ENCODE peak calls at places on chromosomes 6 and 20, in eight cellular contexts. One of them, this sample, is unnamed.

GRCh38 chr6:25487012-25487411 is 165.0 kb upstream of the SCGN start:
- DNase-seq in uterus: no peak
- DNase-seq in body of pancreas: no peak
- DNase-seq in fibroblast of pulmonary artery: no peak
- DNase-seq in foreskin fibroblast: no peak
- DNase-seq in RWPE1: no peak
- DNase-seq in suprapubic skin: no peak
- DNase-seq in chondrocyte: no peak
- DNase-seq in this sample: no peak

GRCh38 chr6:38420207-38420606 is 219.5 kb downstream of the BTBD9 start:
- DNase-seq in uterus: no peak
- DNase-seq in body of pancreas: no peak
- DNase-seq in fibroblast of pulmonary artery: peak; percentile 10
- DNase-seq in foreskin fibroblast: peak; percentile 78
- DNase-seq in RWPE1: no peak
- DNase-seq in suprapubic skin: no peak
- DNase-seq in chondrocyte: no peak
- DNase-seq in this sample: no peak

GRCh38 chr6:139768196-139768595 is 393.7 kb upstream of the CITED2 start:
- DNase-seq in uterus: no peak
- DNase-seq in body of pancreas: no peak
- DNase-seq in fibroblast of pulmonary artery: no peak
- DNase-seq in foreskin fibroblast: no peak
- DNase-seq in RWPE1: no peak
- DNase-seq in suprapubic skin: no peak
- DNase-seq in chondrocyte: no peak
- DNase-seq in this sample: no peak

GRCh38 chr6:128463942-128464341 is 56.5 kb downstream of the PTPRK start:
- DNase-seq in uterus: no peak
- DNase-seq in body of pancreas: no peak
- DNase-seq in fibroblast of pulmonary artery: peak; percentile 68
- DNase-seq in foreskin fibroblast: no peak
- DNase-seq in RWPE1: peak; percentile 47
- DNase-seq in suprapubic skin: no peak
- DNase-seq in chondrocyte: no peak
- DNase-seq in this sample: no peak

GRCh38 chr20:25389858-25390537 is 637 bp downstream of the ABHD12 start:
- DNase-seq in uterus: peak; percentile 37
- DNase-seq in body of pancreas: peak; percentile 51
- DNase-seq in fibroblast of pulmonary artery: no peak
- DNase-seq in foreskin fibroblast: peak; percentile 43
- DNase-seq in RWPE1: peak; percentile 53
- DNase-seq in suprapubic skin: peak; percentile 81
- DNase-seq in chondrocyte: peak; percentile 91
- DNase-seq in this sample: peak; percentile 75

GRCh38 chr6:168150551-168151444 is 71.8 kb upstream of the FRMD1 start:
- DNase-seq in uterus: no peak
- DNase-seq in body of pancreas: peak; percentile 33
- DNase-seq in fibroblast of pulmonary artery: no peak
- DNase-seq in foreskin fibroblast: no peak
- DNase-seq in RWPE1: no peak
- DNase-seq in suprapubic skin: peak; percentile 71
- DNase-seq in chondrocyte: peak; percentile 72
- DNase-seq in this sample: peak; percentile 32

GRCh38 chr6:40044196-40044595 is 109.9 kb upstream of the MOCS1 start:
- DNase-seq in uterus: no peak
- DNase-seq in body of pancreas: no peak
- DNase-seq in fibroblast of pulmonary artery: no peak
- DNase-seq in foreskin fibroblast: no peak
- DNase-seq in RWPE1: no peak
- DNase-seq in suprapubic skin: no peak
- DNase-seq in chondrocyte: no peak
- DNase-seq in this sample: no peak

GRCh38 chr20:48684501-48685041 is 143.2 kb downstream of the PREX1 start:
- DNase-seq in uterus: no peak
- DNase-seq in body of pancreas: peak; percentile 37
- DNase-seq in fibroblast of pulmonary artery: no peak
- DNase-seq in foreskin fibroblast: peak; percentile 19
- DNase-seq in RWPE1: no peak
- DNase-seq in suprapubic skin: no peak
- DNase-seq in chondrocyte: peak; percentile 68
- DNase-seq in this sample: no peak

GRCh38 chr6:42532038-42532669 is 31.7 kb upstream of the UBR2 start:
- DNase-seq in uterus: no peak
- DNase-seq in body of pancreas: peak; percentile 17
- DNase-seq in fibroblast of pulmonary artery: peak; percentile 83
- DNase-seq in foreskin fibroblast: peak; percentile 75
- DNase-seq in RWPE1: peak; percentile 69
- DNase-seq in suprapubic skin: no peak
- DNase-seq in chondrocyte: no peak
- DNase-seq in this sample: no peak

GRCh38 chr6:39166189-39166917 is 51.4 kb upstream of the SAYSD1 start:
- DNase-seq in uterus: peak; percentile 42
- DNase-seq in body of pancreas: peak; percentile 84
- DNase-seq in fibroblast of pulmonary artery: peak; percentile 56
- DNase-seq in foreskin fibroblast: peak; percentile 73
- DNase-seq in RWPE1: peak; percentile 77
- DNase-seq in suprapubic skin: peak; percentile 88
- DNase-seq in chondrocyte: no peak
- DNase-seq in this sample: peak; percentile 90

GRCh38 chr20:7195704-7196103 is 428.2 kb downstream of the BMP2 start:
- DNase-seq in uterus: no peak
- DNase-seq in body of pancreas: no peak
- DNase-seq in fibroblast of pulmonary artery: peak; percentile 87
- DNase-seq in foreskin fibroblast: peak; percentile 92
- DNase-seq in RWPE1: peak; percentile 33
- DNase-seq in suprapubic skin: no peak
- DNase-seq in chondrocyte: no peak
- DNase-seq in this sample: no peak

GRCh38 chr6:170265655-170266054 is 25.2 kb downstream of the DLL1 start:
- DNase-seq in uterus: no peak
- DNase-seq in body of pancreas: peak; percentile 93
- DNase-seq in fibroblast of pulmonary artery: no peak
- DNase-seq in foreskin fibroblast: no peak
- DNase-seq in RWPE1: no peak
- DNase-seq in suprapubic skin: no peak
- DNase-seq in chondrocyte: no peak
- DNase-seq in this sample: no peak

GRCh38 chr6:37868447-37868825 is 48.9 kb downstream of the ZFAND3 start:
- DNase-seq in uterus: no peak
- DNase-seq in body of pancreas: no peak
- DNase-seq in fibroblast of pulmonary artery: peak; percentile 60
- DNase-seq in foreskin fibroblast: no peak
- DNase-seq in RWPE1: peak; percentile 74
- DNase-seq in suprapubic skin: no peak
- DNase-seq in chondrocyte: no peak
- DNase-seq in this sample: no peak

GRCh38 chr6:79947191-79948173 is at the start of gene ELOVL4:
- DNase-seq in uterus: peak; percentile 78
- DNase-seq in body of pancreas: peak; percentile 31
- DNase-seq in fibroblast of pulmonary artery: peak; percentile 78
- DNase-seq in foreskin fibroblast: peak; percentile 91
- DNase-seq in RWPE1: peak; percentile 72
- DNase-seq in suprapubic skin: no peak
- DNase-seq in chondrocyte: no peak
- DNase-seq in this sample: peak; percentile 80

GRCh38 chr6:90428514-90428913 is 131.9 kb upstream of the BACH2 start:
- DNase-seq in uterus: no peak
- DNase-seq in body of pancreas: no peak
- DNase-seq in fibroblast of pulmonary artery: no peak
- DNase-seq in foreskin fibroblast: no peak
- DNase-seq in RWPE1: peak; percentile 56
- DNase-seq in suprapubic skin: no peak
- DNase-seq in chondrocyte: no peak
- DNase-seq in this sample: no peak

GRCh38 chr20:3238616-3239025 is 369 bp downstream of the SLC4A11 start:
- DNase-seq in uterus: no peak
- DNase-seq in body of pancreas: peak; percentile 23
- DNase-seq in fibroblast of pulmonary artery: no peak
- DNase-seq in foreskin fibroblast: peak; percentile 84
- DNase-seq in RWPE1: peak; percentile 83
- DNase-seq in suprapubic skin: no peak
- DNase-seq in chondrocyte: no peak
- DNase-seq in this sample: no peak

GRCh38 chr6:101454106-101454676 is 60.7 kb downstream of the GRIK2 start:
- DNase-seq in uterus: no peak
- DNase-seq in body of pancreas: no peak
- DNase-seq in fibroblast of pulmonary artery: no peak
- DNase-seq in foreskin fibroblast: no peak
- DNase-seq in RWPE1: no peak
- DNase-seq in suprapubic skin: no peak
- DNase-seq in chondrocyte: no peak
- DNase-seq in this sample: no peak

GRCh38 chr20:12068146-12068545 is 150.5 kb downstream of the BTBD3 start:
- DNase-seq in uterus: no peak
- DNase-seq in body of pancreas: no peak
- DNase-seq in fibroblast of pulmonary artery: no peak
- DNase-seq in foreskin fibroblast: no peak
- DNase-seq in RWPE1: no peak
- DNase-seq in suprapubic skin: no peak
- DNase-seq in chondrocyte: no peak
- DNase-seq in this sample: no peak

GRCh38 chr20:45456632-45457031 is 12.9 kb upstream of the WFDC2 start:
- DNase-seq in uterus: no peak
- DNase-seq in body of pancreas: peak; percentile 44
- DNase-seq in fibroblast of pulmonary artery: peak; percentile 10
- DNase-seq in foreskin fibroblast: peak; percentile 20
- DNase-seq in RWPE1: no peak
- DNase-seq in suprapubic skin: no peak
- DNase-seq in chondrocyte: no peak
- DNase-seq in this sample: no peak

GRCh38 chr20:15475483-15475882 is 1097.8 kb downstream of the KIF16B start:
- DNase-seq in uterus: no peak
- DNase-seq in body of pancreas: no peak
- DNase-seq in fibroblast of pulmonary artery: no peak
- DNase-seq in foreskin fibroblast: peak; percentile 10
- DNase-seq in RWPE1: peak; percentile 50
- DNase-seq in suprapubic skin: no peak
- DNase-seq in chondrocyte: no peak
- DNase-seq in this sample: no peak

DNA sequence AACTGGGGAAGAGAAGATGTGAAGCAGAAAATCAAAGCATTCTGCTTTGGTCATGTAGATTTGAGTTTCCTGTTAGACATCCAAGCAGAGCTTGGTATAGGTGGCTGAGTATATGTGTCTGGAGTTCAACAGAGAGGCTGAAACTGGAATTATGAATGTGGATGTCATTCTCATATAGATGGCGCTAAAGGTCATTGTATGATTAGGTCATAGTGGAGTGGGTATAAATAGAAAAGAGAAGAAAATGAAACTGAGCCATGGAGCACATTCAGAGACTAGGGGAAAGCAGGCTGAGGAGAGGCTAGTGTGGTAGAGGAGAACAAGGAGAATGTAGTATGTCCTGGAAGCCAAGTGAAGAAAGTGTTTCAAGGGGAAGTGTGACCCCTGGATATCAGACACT is 295.6 kb upstream of the PLN start:
- DNase-seq in uterus: no peak
- DNase-seq in body of pancreas: no peak
- DNase-seq in fibroblast of pulmonary artery: no peak
- DNase-seq in foreskin fibroblast: no peak
- DNase-seq in RWPE1: no peak
- DNase-seq in suprapubic skin: no peak
- DNase-seq in chondrocyte: no peak
- DNase-seq in this sample: no peak
- TF ChIP-seq CTCF in uterus: no peak
- TF ChIP-seq CTCF in body of pancreas: no peak
- TF ChIP-seq CTCF in fibroblast of pulmonary artery: no peak
- TF ChIP-seq CTCF in foreskin fibroblast: no peak
- TF ChIP-seq CTCF in RWPE1: no peak
- TF ChIP-seq CTCF in suprapubic skin: no peak
- TF ChIP-seq CTCF in chondrocyte: no peak
- TF ChIP-seq CTCF in this sample: no peak

GRCh38 chr6:88161921-88162320 is 4.2 kb downstream of the CNR1 start:
- DNase-seq in uterus: no peak
- DNase-seq in body of pancreas: no peak
- DNase-seq in fibroblast of pulmonary artery: no peak
- DNase-seq in foreskin fibroblast: no peak
- DNase-seq in RWPE1: no peak
- DNase-seq in suprapubic skin: no peak
- DNase-seq in chondrocyte: no peak
- DNase-seq in this sample: no peak

GRCh38 chr6:88157106-88157505 is 9.0 kb downstream of the CNR1 start:
- DNase-seq in uterus: no peak
- DNase-seq in body of pancreas: no peak
- DNase-seq in fibroblast of pulmonary artery: no peak
- DNase-seq in foreskin fibroblast: no peak
- DNase-seq in RWPE1: no peak
- DNase-seq in suprapubic skin: no peak
- DNase-seq in chondrocyte: no peak
- DNase-seq in this sample: no peak
- TF ChIP-seq CTCF in uterus: no peak
- TF ChIP-seq CTCF in body of pancreas: no peak
- TF ChIP-seq CTCF in fibroblast of pulmonary artery: no peak
- TF ChIP-seq CTCF in foreskin fibroblast: no peak
- TF ChIP-seq CTCF in RWPE1: no peak
- TF ChIP-seq CTCF in suprapubic skin: no peak
- TF ChIP-seq CTCF in chondrocyte: peak; percentile 25
- TF ChIP-seq CTCF in this sample: peak; percentile 51

DNA sequence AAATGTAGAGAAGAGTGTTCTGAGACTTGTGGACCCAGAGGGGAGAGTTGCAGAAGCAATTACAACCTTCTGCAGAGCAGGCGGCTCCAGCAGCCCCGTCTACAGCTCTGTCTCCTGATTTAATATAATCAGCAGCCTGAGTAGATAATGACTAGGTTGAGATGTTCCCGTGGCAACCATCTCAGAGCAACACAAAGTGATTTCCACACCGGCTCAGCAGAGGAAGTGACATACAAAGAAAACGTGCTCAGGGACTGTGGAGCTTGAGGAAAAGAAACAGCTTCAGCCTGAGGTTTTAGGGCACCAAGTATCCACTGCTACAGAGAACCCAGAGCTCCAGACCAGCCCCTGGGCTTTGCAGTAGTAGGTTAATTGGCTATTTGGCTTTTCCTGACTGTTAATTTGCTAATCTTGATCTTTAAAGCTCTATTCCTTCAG is 136.4 kb downstream of the MTFR2 start:
- DNase-seq in uterus: peak; percentile 55
- DNase-seq in body of pancreas: peak; percentile 13
- DNase-seq in fibroblast of pulmonary artery: peak; percentile 96
- DNase-seq in foreskin fibroblast: peak; percentile 84
- DNase-seq in RWPE1: peak; percentile 13
- DNase-seq in suprapubic skin: no peak
- DNase-seq in chondrocyte: no peak
- DNase-seq in this sample: no peak
- TF ChIP-seq CTCF in uterus: no peak
- TF ChIP-seq CTCF in body of pancreas: no peak
- TF ChIP-seq CTCF in fibroblast of pulmonary artery: no peak
- TF ChIP-seq CTCF in foreskin fibroblast: no peak
- TF ChIP-seq CTCF in RWPE1: no peak
- TF ChIP-seq CTCF in suprapubic skin: no peak
- TF ChIP-seq CTCF in chondrocyte: no peak
- TF ChIP-seq CTCF in this sample: no peak

DNA sequence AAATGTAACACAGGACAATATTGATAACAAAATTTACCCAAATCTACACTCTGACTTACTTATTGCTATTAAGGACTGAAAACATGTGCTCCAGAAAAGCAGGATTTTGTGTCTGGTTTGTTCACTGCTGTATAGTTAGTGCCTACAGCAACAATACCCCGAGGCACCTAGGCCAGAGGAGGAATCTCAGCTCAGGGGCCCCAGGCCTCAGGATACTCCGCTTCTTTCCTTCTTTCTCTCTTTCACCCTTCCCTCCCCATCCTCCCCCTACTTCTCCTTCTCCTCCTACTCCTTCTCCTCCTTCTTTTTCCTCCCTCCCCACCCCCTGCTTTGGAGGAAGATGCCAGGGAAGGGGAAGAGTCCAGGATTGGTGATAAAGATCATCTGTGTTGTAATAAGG is 985 bp upstream of the VNN2 start:
- DNase-seq in uterus: no peak
- DNase-seq in body of pancreas: no peak
- DNase-seq in fibroblast of pulmonary artery: no peak
- DNase-seq in foreskin fibroblast: no peak
- DNase-seq in RWPE1: no peak
- DNase-seq in suprapubic skin: no peak
- DNase-seq in chondrocyte: no peak
- DNase-seq in this sample: no peak
- TF ChIP-seq CTCF in uterus: no peak
- TF ChIP-seq CTCF in body of pancreas: no peak
- TF ChIP-seq CTCF in fibroblast of pulmonary artery: no peak
- TF ChIP-seq CTCF in foreskin fibroblast: no peak
- TF ChIP-seq CTCF in RWPE1: no peak
- TF ChIP-seq CTCF in suprapubic skin: no peak
- TF ChIP-seq CTCF in chondrocyte: no peak
- TF ChIP-seq CTCF in this sample: no peak